ENCODE peak calls at places on chromosomes 7 and 10, in six cellular contexts. M is heart right ventricle; H is small intestine; S is breast epithelium; K is suprapubic skin; Y is CD8-positive, alpha-beta memory T cell. I is an unnamed sample. For H3K4me1, the result is how much of the 10 kb centered on the place peaks cover.

GRCh38 chr7:34096135-34096775 is 190.9 kb downstream of the BMPER start:
- DNase-seq in M (peak), S (no peak), K (peak), H (no peak), Y (no peak), I (peak)

GRCh38 chr7:134742688-134743350 is 36.6 kb upstream of the CALD1 start:
- DNase-seq in S (no peak), Y (no peak), M (no peak), H (no peak), K (no peak), I (peak)

GRCh38 chr7:22587322-22587721 is 87.3 kb upstream of the STEAP1B start:
- DNase-seq in M (no peak), H (no peak), S (no peak), Y (no peak), K (no peak), I (no peak)

GRCh38 chr10:78328592-78329404 is 295.1 kb downstream of the RPS24 start:
- DNase-seq in S (no peak), Y (no peak), H (no peak), M (no peak), K (no peak), I (no peak)

GRCh38 chr7:74612015-74612829 is 45.3 kb upstream of the GTF2I start:
- DNase-seq in S (peak), K (no peak), M (peak), H (no peak), Y (no peak), I (no peak)

GRCh38 chr10:68096913-68097509 is 12.3 kb upstream of the MYPN start:
- DNase-seq in M (no peak), Y (no peak), H (peak), K (peak), S (no peak), I (peak)

GRCh38 chr7:117827861-117828260 is 45.4 kb downstream of the CTTNBP2 start:
- DNase-seq in K (no peak), H (no peak), S (no peak), M (no peak), Y (no peak), I (no peak)

GRCh38 chr7:51288896-51289607 is 27.6 kb downstream of the COBL start:
- DNase-seq in Y (no peak), S (no peak), H (peak), K (no peak), M (no peak), I (peak)

GRCh38 chr10:7457478-7458316 is 46.9 kb upstream of the SFMBT2 start:
- DNase-seq in M (no peak), S (no peak), Y (no peak), H (no peak), K (no peak), I (no peak)

GRCh38 chr7:1534330-1535099 is 4.0 kb downstream of the MAFK start:
- DNase-seq in M (peak), Y (no peak), H (no peak), S (no peak), K (peak), I (peak)

GRCh38 chr7:1532456-1533254 is 2.2 kb downstream of the MAFK start:
- DNase-seq in M (peak), H (peak), S (peak), K (peak), Y (peak), I (peak)

GRCh38 chr7:1533255-1533568 is 2.7 kb downstream of the MAFK start:
- DNase-seq in K (no peak), M (no peak), S (no peak), H (no peak), Y (no peak), I (no peak)

GRCh38 chr7:1535100-1535458 is 4.6 kb downstream of the MAFK start:
- DNase-seq in S (no peak), Y (no peak), M (no peak), H (no peak), K (no peak), I (no peak)

DNA sequence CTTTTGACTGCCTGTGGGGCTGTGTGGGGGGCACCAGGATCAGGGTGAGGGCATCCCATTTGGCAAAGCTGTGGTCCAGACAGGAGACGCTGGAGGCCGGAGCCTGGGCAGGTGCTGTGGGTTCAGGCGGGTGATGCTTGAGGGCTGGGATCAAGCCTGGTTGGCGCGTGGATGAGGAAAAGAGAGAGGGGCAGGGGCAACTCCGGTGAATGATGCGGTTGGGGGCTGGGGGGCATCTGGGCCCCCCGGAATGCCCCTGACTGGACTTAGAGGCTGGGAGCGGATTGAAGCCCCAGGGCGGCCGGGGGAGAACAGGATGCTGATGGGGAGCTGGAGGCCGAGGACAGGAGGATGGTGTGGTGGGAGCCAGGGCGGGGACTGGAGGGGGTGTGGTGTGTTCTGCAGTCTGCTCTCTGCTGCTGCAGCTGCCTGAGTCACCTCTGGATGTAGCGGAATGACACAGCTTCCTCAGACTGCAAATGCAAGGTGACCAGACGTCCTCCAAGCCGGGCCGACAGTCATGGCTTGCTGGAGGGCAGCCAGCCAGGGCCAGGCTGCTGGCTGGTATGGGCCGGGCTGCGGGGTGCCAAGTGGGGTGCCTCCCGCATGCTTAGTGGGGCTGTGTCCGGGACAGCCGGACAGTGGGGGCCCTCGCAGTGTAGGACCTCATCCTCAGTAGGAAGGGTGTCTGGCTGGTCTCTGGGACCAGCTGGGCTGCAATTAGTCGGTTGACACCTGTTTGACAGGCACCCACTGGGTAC is 3.2 kb downstream of the MAFK start:
- DNase-seq in S (peak), H (peak), M (peak), K (peak), Y (no peak), I (peak)
- H3K4me1 ChIP-seq in S (under half), H (under half), M (half or more), K (half or more), Y (under half), I (half or more)

GRCh38 chr10:73246322-73246782 is 703 bp downstream of the DNAJC9 start:
- DNase-seq in K (no peak), M (no peak), H (no peak), Y (no peak), S (no peak), I (no peak)
- H3K4me1 ChIP-seq in K (under half), M (under half), H (under half), Y (under half), S (under half), I (under half)

GRCh38 chr7:36260481-36260880 is 107.4 kb downstream of the EEPD1 start:
- DNase-seq in S (no peak), K (no peak), M (no peak), Y (no peak), H (no peak), I (no peak)

GRCh38 chr7:36262706-36263484 is 109.8 kb downstream of the EEPD1 start:
- DNase-seq in M (no peak), Y (no peak), K (no peak), H (no peak), S (no peak), I (no peak)

GRCh38 chr7:36262286-36262685 is 109.2 kb downstream of the EEPD1 start:
- DNase-seq in H (peak), Y (no peak), K (no peak), M (no peak), S (no peak), I (no peak)

GRCh38 chr7:36264123-36264916 is 111.3 kb downstream of the EEPD1 start:
- DNase-seq in K (no peak), M (no peak), H (no peak), Y (no peak), S (no peak), I (no peak)

DNA sequence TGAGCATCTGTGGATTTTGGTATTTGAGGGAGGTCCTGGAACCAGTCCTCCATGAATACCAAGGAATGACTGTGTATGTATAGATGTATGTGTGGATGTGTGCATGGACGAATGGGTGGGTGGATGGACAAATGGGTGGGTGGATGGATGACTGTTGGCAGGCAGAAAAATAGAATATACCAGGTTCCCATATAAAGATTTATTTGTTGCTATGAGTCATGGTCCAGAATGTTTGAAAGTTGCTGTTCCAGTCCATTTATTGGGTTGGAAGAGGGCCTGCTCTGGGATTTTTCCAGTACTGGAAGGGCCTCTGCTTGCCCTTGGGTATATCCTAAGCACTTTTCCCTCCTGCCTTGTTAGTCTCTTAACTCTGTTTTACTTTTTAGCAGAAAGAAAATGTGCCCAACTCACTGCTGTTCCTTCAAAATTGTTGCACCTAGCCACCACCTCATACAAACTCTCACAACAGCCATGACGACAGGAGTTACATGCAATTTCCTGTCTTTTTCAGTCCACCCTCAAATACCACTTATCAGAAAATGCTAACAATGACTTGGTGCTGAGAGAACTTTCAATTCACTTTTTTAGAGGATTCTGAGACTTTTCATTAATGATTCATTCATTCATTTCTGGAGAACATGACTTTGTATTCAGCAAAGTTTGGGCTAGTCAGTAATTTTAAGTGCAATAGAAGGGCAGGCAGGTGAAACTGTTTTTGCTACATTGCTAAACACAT is 108.1 kb downstream of the EEPD1 start:
- DNase-seq in Y (no peak), S (no peak), H (no peak), K (no peak), M (no peak), I (no peak)
- H3K4me1 ChIP-seq in Y (under half), S (under half), H (under half), K (under half), M (half or more), I (half or more)

DNA sequence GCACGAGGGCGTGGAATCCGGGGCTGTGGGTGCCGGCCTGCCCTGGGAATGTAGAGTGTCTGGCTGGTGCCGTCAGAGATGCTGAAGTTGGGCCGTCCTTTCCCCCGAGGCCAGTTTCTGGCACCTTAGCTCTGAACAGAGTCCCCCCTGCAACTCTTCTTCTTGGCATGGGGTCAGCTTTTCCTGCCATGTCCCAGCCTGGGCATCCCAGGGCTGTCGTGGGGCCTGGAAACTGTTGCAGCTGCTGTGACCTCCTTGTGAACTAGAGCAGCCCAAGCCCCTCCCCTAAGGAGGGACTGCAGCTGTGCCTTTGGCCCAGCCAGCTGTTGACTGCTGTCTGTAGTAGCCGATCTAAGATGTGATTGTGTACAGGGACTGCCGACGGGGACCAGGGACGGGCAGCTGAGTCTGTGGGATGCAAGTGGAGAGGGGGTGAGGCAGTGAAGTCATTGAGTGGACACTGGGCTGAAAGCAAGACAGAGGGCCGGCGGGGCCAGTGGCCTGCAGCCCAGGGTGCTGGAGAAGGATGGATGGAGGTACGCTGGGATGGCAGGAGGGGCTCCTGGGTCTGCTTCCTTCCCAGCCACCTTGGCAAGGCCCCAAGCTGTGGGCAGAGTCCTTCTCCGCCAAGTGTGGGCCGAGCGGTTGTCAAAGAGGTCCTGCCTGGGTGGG is 35.7 kb downstream of the GBX1 start:
- DNase-seq in S (no peak), Y (no peak), H (no peak), K (no peak), M (peak), I (no peak)
- H3K4me1 ChIP-seq in S (under half), Y (under half), H (under half), K (under half), M (under half), I (under half)

I was measured in transverse colon.